ENCODE peak calls at places on chromosome 18, in five cellular contexts. G is GM12878, P is HepG2, B is H1, N is K562. Z is an unnamed sample. For H3K4me1, the result is how much of the 10 kb centered on the place peaks cover.

GRCh38 chr18:64175432-64175831 is 26.5 kb upstream of the LINC00305 start:
- DNase-seq in B (no peak), P (no peak), G (no peak), N (no peak), Z (no peak)

GRCh38 chr18:470661-471501 is 29.6 kb downstream of the COLEC12 start:
- DNase-seq in P (no peak), N (no peak), B (no peak), G (no peak), Z (no peak)

GRCh38 chr18:56391933-56392590 is 246.3 kb downstream of the TXNL1 start:
- DNase-seq in B (no peak), N (no peak), P (no peak), G (no peak), Z (no peak)

GRCh38 chr18:77099501-77100370 is 32.8 kb downstream of the MBP start:
- DNase-seq in P (no peak), B (no peak), G (no peak), N (no peak), Z (no peak)

GRCh38 chr18:25047421-25047820 is 304.5 kb downstream of the ZNF521 start:
- DNase-seq in P (no peak), G (no peak), N (no peak), B (no peak), Z (no peak)

GRCh38 chr18:63299837-63300787 is 19.5 kb downstream of the BCL2 start:
- DNase-seq in G (no peak), N (no peak), P (no peak), B (no peak), Z (no peak)

GRCh38 chr18:36181898-36182506 is 5.3 kb upstream of the MOCOS start:
- DNase-seq in B (no peak), N (no peak), P (peak), G (no peak), Z (no peak)

GRCh38 chr18:46220116-46220515 is 115.9 kb downstream of the HAUS1 start:
- DNase-seq in B (no peak), P (no peak), G (no peak), N (no peak), Z (no peak)

GRCh38 chr18:40864846-40865245 is 1090.2 kb upstream of the PIK3C3 start:
- DNase-seq in N (no peak), G (no peak), B (no peak), P (no peak), Z (no peak)

GRCh38 chr18:44149706-44150105 is 531.0 kb upstream of the SETBP1 start:
- DNase-seq in P (no peak), G (no peak), N (no peak), B (no peak), Z (no peak)

GRCh38 chr18:45156941-45157340 is 458.3 kb upstream of the SLC14A2 start:
- DNase-seq in P (no peak), B (no peak), N (no peak), G (no peak), Z (no peak)

GRCh38 chr18:55165399-55166125 is 206.3 kb upstream of the CCDC68 start:
- DNase-seq in N (no peak), G (no peak), P (no peak), B (no peak), Z (no peak)

GRCh38 chr18:71485578-71485977 is 1058.6 kb downstream of the CBLN2 start:
- DNase-seq in P (no peak), B (no peak), G (no peak), N (no peak), Z (no peak)

GRCh38 chr18:22170421-22171262 is 1.3 kb downstream of the GATA6 start:
- DNase-seq in P (peak), N (no peak), G (no peak), B (peak), Z (no peak)

GRCh38 chr18:47174545-47175116 is 1.5 kb downstream of the IER3IP1 start:
- DNase-seq in N (no peak), P (no peak), B (no peak), G (no peak), Z (no peak)

GRCh38 chr18:51522821-51523220 is 325.3 kb upstream of the MEX3C start:
- DNase-seq in B (no peak), G (no peak), N (no peak), P (no peak), Z (no peak)

GRCh38 chr18:2921778-2922177 is 75.0 kb downstream of the EMILIN2 start:
- DNase-seq in G (no peak), B (peak), N (no peak), P (no peak), Z (no peak)

GRCh38 chr18:62420151-62420512 is 95.0 kb downstream of the TNFRSF11A start:
- DNase-seq in B (no peak), N (peak), P (peak), G (no peak), Z (no peak)

GRCh38 chr18:37986665-37987064 is 421.1 kb upstream of the CELF4 start:
- DNase-seq in P (no peak), B (no peak), G (no peak), N (no peak), Z (no peak)

GRCh38 chr18:986071-986470 is 81.4 kb downstream of the ADCYAP1 start:
- DNase-seq in G (no peak), P (no peak), N (no peak), B (no peak), Z (no peak)

GRCh38 chr18:395481-396250 is 104.8 kb downstream of the COLEC12 start:
- DNase-seq in P (no peak), G (no peak), N (no peak), B (no peak), Z (no peak)

GRCh38 chr18:23106575-23106974 is 28.7 kb upstream of the CABLES1 start:
- DNase-seq in B (no peak), G (no peak), N (no peak), P (peak), Z (peak)

GRCh38 chr18:8188196-8188595 is 421.0 kb upstream of the RAB12 start:
- DNase-seq in P (no peak), G (no peak), N (no peak), B (no peak), Z (no peak)

GRCh38 chr18:8116346-8117007 is 492.8 kb upstream of the RAB12 start:
- DNase-seq in N (peak), G (no peak), B (no peak), P (peak), Z (peak)

GRCh38 chr18:45874501-45875184 is 49.2 kb downstream of the SIGLEC15 start:
- DNase-seq in P (no peak), G (peak), B (no peak), N (no peak), Z (no peak)

GRCh38 chr18:66795011-66795410 is 191.1 kb upstream of the CDH19 start:
- DNase-seq in B (no peak), N (no peak), P (no peak), G (no peak), Z (no peak)

GRCh38 chr18:45772081-45772480 is 48.1 kb downstream of the SLC14A1 start:
- DNase-seq in B (no peak), N (no peak), G (no peak), P (no peak), Z (no peak)

GRCh38 chr18:11860594-11861450 is 9.6 kb downstream of the CHMP1B start:
- DNase-seq in N (no peak), B (peak), G (no peak), P (peak), Z (no peak)

GRCh38 chr18:6835345-6835744 is 105.8 kb downstream of the ARHGAP28 start:
- DNase-seq in B (no peak), P (peak), G (no peak), N (no peak), Z (no peak)
- TF ChIP-seq SRF in B (no peak), P (no peak), G (no peak), N (no peak), Z (no peak)

DNA sequence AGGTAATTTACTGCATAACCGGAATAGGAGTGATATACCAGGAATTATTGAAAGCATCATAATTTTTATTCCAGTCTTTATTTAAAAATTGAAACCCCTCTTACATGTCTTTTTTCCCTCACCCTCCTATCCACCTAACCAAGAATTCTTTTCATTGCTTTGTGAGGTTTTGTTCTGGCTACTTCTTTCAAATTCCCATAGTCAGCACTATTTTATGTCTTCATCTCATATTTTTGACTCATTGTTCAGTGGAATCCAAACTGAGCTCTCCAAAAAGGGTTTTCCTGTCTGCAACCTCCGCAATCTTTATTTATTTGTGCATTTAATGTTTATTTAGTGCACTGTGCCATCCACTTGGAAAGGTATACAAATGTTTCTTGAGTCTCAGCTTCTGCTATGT is 128.5 kb downstream of the DOK6 start:
- DNase-seq in B (no peak), N (no peak), P (no peak), G (no peak), Z (no peak)
- H3K4me1 ChIP-seq in B (under half), N (under half), P (under half), G (under half), Z (under half)

DNA sequence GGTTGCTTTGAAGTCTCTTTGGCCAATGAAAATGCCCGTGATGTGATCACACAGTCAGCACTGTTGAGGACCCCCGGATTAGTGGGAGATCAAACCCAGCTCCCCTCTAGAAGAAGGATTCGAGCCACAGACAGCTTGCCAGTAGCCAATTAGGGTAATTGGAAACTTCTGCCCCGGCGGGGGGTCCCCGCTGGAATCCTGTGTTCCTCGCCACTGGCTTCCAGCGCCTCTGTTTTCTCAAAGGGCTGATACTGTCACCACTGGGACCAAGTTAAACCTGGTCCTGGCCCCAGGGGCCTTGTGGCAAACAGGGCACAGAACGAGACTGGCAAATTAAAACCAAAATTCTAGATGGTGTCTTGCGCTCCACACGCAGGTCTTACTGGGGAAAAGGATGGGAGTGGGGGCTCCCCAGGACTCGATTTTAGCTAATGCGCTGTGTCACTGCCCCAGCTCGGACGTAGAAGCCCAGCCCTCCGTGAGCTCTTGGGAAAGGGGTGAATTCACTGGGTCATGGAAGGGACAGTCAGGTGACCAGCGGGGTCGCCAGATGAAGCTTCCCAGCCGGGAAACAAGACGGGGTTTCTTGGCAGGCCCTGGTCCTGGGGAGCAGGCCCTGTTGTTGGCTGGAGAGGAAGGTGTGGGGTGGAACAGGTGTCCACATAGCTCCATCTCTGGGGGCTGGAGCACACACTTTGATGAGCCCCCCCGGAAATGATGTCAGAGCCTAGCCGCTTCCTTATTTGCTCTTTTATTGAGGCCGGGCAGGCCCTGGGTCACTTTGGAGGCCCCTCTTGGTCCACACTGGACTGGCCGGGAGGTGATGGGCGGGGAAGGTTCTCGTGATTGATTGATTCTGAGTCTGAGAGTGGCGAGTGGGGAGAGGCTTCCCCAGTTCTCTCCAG is 90.2 kb downstream of the SMAD7 start:
- DNase-seq in N (no peak), P (no peak), B (peak), G (no peak), Z (no peak)
- TF ChIP-seq SRF in N (no peak), P (no peak), B (no peak), G (no peak), Z (no peak)

GRCh38 chr18:48326901-48327675 is 82.1 kb downstream of the ZBTB7C start:
- DNase-seq in N (no peak), B (no peak), P (no peak), G (no peak), Z (no peak)
- H3K4me1 ChIP-seq in N (under half), B (under half), P (under half), G (under half), Z (under half)

DNA sequence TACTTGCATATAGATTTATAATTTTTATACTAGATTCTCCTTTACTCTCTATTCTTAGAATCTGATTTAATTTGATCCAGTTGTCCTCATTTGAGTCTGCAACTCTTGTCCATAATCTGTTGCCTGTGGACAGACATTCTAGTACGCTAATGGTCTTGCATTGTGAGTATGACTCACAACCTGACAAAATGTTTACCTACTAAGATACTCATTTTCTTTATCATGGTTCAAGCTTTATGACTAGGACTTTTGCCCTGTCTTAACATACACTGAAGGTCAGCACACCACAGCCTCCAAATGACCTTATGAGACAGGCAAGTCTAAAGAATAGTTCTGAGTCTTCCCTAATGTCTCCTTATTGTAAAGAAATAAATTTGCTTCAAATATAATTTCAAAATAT is 142.3 kb upstream of the CDH7 start:
- DNase-seq in N (no peak), B (no peak), P (no peak), G (no peak), Z (no peak)
- TF ChIP-seq SRF in N (no peak), B (no peak), P (no peak), G (no peak), Z (no peak)

DNA sequence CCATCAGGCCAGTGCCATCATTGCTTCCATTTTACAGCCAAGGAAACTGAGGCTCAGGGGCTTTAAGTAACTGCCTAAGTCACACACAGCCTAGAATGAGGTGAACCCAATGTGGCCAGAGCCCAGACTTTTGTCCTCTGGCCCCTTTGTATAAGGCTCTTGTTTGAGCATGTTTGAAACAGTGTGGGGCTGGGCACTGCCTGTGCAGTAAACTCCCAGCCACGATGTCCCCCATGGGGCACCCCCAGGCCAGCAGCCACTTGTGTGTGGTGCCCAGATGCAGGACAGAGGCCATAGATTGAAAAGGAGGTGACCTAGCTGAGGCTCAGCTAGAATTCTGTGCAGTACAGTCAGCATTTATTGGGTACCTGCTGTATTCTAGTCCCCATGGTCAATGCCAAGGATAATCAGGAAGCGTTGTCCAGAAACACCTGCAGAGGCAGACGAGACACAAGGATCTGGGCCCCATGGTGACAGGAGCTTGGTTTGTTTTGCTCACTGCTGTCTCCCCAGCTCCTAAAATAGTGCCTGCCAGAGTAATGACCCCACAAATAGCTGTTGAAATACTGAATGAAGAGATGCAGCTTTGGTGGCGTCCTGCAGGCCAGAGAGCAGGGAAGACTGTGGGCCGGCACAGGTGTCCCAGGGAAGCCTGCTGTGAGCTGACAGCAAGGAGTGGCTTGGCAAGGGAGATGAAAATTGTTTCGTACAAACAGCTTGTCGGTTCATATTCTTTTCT is 160.7 kb downstream of the LDLRAD4 start:
- DNase-seq in B (no peak), G (no peak), N (no peak), P (no peak), Z (no peak)
- H3K4me1 ChIP-seq in B (under half), G (under half), N (under half), P (under half), Z (under half)

DNA sequence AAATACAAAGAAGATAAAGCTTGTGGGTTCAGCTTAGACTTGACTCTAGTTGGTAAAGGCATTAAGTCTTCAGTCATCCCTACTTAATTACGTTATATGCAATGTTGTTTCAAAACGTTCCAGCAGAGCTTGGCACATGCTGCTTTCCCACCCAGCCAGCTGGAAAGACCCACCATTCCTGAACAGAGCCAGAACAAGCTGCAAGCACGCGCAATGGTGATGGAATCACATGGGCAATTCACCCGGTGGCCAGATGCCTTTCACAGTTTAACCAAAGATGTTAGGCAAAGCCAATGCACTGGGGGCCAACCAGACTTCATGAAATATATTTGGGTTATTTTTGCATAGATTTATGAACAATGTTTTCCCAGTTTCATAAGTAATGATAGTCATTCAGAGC is 123.4 kb upstream of the CDH20 start:
- DNase-seq in G (no peak), N (no peak), P (no peak), B (no peak), Z (no peak)
- TF ChIP-seq SRF in G (no peak), N (no peak), P (no peak), B (no peak), Z (no peak)

GRCh38 chr18:48595703-48596218 is 56.9 kb downstream of the CTIF start:
- DNase-seq in P (no peak), B (no peak), G (no peak), N (no peak), Z (no peak)
- H3K4me1 ChIP-seq in P (under half), B (under half), G (under half), N (under half), Z (under half)

DNA sequence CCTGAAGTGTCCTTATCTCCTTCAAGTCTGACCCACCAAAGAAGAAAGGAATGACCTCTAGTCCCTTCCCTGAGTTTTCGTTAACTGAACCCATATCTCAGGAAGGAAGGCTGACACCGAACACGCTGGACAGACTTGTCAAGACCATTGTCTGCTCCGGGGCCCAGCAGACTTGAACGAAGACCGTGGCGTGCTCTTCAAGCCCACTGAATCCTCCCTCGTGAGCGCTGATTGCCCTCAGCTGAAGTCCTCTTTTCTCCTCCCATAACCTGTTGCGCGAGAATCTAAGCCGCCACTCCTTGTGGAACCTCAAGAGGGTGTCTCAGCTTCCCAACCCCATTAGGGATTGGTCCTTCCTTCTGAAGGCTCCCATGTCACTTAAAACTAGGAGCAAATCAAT is 634 bp upstream of the CNDP1 start:
- DNase-seq in G (no peak), P (no peak), B (no peak), N (no peak), Z (no peak)
- TF ChIP-seq SRF in G (no peak), P (no peak), B (no peak), N (no peak), Z (no peak)

GRCh38 chr18:57436193-57436964 is 1.2 kb downstream of the ONECUT2 start:
- DNase-seq in P (no peak), N (no peak), G (no peak), B (peak), Z (no peak)
- H3K4me1 ChIP-seq in P (under half), N (under half), G (under half), B (under half), Z (under half)

Z was measured in HCT116.